ENCODE peak calls at places on chromosomes 2 and 18, in four cellular contexts. L, Z, V and J are unnamed samples. For H3K79me1, the result is how much of the 10 kb centered on the place peaks cover.

GRCh38 chr18:9735879-9736278 is 27.8 kb downstream of the RAB31 start:
- DNase-seq in L (no peak), Z (no peak), V (no peak), J (no peak)

GRCh38 chr2:181813963-181814565 is 77.5 kb upstream of the ITPRID2 start:
- DNase-seq in L (no peak), Z (peak), V (peak), J (peak)

GRCh38 chr2:101150306-101151140 is 659 bp downstream of the TBC1D8 start:
- DNase-seq in L (peak), Z (no peak), V (peak), J (no peak)

GRCh38 chr2:119495948-119496347 is 28.3 kb downstream of the SCTR start:
- DNase-seq in L (no peak), Z (no peak), V (no peak), J (no peak)

GRCh38 chr2:59249441-59250330 is 1008.6 kb upstream of the FANCL start:
- DNase-seq in L (no peak), Z (no peak), V (no peak), J (no peak)

GRCh38 chr2:37555457-37555856 is 116.0 kb downstream of the CDC42EP3 start:
- DNase-seq in L (no peak), Z (no peak), V (no peak), J (no peak)

GRCh38 chr2:224103603-224104002 is 64.5 kb upstream of the SERPINE2 start:
- DNase-seq in L (no peak), Z (no peak), V (no peak), J (no peak)

GRCh38 chr2:241358470-241358869 is 2.4 kb downstream of the FARP2 start:
- DNase-seq in L (no peak), Z (no peak), V (no peak), J (no peak)

GRCh38 chr2:237074211-237074993 is 11.3 kb upstream of the COPS8 start:
- DNase-seq in L (no peak), Z (peak), V (peak), J (no peak)
- H3K79me1 ChIP-seq in L (under half), Z (under half), V (under half), J (under half)

DNA sequence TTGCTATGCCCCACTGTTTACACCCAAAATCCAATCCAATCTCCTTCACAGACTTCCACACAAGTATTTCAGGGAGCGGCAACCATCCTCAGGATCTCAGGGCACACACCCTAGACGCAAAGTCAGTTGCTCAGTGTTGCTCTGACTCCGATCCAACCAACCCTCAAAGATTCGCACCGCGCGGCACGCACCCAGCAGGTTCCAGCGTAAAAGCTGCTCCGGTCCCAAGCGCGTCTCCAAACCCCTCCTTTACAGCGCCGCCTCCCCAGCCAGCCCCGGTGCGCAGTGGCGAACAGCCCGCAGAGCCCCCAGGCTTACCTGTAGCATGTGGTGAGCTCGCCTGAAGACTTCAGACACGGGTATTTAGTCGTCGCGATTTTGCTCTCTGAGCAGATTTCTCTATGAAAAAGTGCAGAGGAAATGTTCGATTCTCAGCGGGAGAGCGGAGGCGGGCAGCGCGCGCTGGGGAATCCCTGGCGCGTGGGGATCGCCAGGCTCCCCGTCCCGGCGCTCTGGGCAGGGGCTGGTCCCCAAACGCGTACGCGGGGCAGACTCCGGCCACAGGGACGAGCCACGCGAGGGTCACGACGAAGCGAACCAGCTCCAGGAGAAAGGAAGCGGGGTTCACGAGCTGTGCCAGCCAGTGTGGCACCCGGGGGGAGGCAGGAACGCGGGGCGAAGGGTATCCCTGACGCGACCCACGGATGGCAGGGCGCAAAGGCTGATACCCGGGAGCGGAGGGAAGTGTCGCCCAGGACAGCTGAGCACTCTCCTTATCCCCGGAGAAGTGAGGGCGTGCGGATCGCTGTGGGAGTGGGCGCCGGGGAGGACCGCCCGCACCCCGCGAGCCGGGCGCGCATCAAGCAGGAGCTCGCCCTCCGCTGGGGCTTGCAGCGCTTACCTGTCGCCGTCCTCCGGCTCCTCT is 650 bp downstream of the CCBE1 start:
- DNase-seq in L (peak), Z (peak), V (peak), J (peak)
- H3K23ac ChIP-seq in L (no peak), Z (peak), V (no peak), J (no peak)

GRCh38 chr2:194135463-194135862 is 1521.6 kb upstream of the SLC39A10 start:
- DNase-seq in L (no peak), Z (no peak), V (no peak), J (no peak)
- H3K4ac ChIP-seq in L (no peak), Z (no peak), V (no peak), J (no peak)

GRCh38 chr2:98454500-98455235 is 10.0 kb downstream of the INPP4A start:
- DNase-seq in L (no peak), Z (peak), V (peak), J (no peak)
- H3K79me1 ChIP-seq in L (under half), Z (under half), V (under half), J (under half)

DNA sequence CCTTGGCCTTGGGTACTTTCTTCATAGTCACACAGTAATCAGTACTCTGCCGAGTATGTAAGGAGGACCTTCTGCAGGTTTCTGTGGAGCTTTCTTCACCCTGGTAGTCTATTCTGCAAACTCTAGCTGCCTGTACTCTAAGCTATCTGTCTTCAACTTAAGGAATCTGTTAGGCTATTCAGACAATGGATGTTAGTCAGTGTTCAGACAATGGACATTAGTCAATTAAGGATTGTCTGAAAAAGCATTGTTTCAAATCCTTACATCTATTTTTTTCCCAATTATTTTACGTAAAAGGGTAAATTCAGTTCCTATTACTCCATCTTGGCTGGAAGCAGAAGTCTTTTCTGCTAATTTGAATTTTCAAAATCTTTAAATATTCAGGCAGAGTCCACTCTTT is 75.7 kb downstream of the WDR7 start:
- DNase-seq in L (no peak), Z (no peak), V (no peak), J (no peak)
- H3K23ac ChIP-seq in L (no peak), Z (no peak), V (no peak), J (no peak)

DNA sequence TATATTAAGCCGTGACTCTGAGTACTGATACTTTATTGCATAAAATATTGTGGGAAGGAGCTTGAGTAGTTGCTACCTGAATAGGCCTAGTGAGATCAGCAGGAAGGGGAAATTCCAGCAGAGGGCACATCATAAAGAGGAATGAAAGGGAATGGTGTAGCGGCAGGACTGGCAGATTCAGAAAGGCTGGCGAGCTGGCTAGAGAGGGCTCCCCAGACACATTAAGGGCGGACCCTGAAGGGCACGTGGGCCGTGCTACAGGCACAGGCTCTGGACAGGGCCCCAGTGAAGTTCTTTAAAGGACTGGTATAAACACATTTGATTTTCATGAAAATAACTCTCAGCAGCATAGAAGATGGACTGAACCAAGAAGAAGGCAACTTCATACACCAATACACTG is 43.0 kb downstream of the PTPN2 start:
- DNase-seq in L (no peak), Z (no peak), V (no peak), J (no peak)
- H3K4ac ChIP-seq in L (no peak), Z (no peak), V (no peak), J (no peak)

GRCh38 chr2:98500561-98500960 is 55.9 kb downstream of the INPP4A start:
- DNase-seq in L (no peak), Z (no peak), V (no peak), J (peak)
- H3K79me1 ChIP-seq in L (under half), Z (under half), V (under half), J (under half)

GRCh38 chr2:4340536-4340935 is 637.2 kb downstream of the DCDC2C start:
- DNase-seq in L (no peak), Z (no peak), V (no peak), J (peak)
- H3K23ac ChIP-seq in L (no peak), Z (no peak), V (no peak), J (no peak)

GRCh38 chr18:7579923-7580542 is 12.9 kb downstream of the PTPRM start:
- DNase-seq in L (no peak), Z (no peak), V (no peak), J (no peak)
- H3K4ac ChIP-seq in L (no peak), Z (peak), V (no peak), J (peak)